ENCODE peak calls at places on chromosomes 1 and 21, in nine cellular contexts. X is tibial nerve, D is body of pancreas, N is HepG2, Z is ovary, M is transverse colon, S is upper lobe of left lung, U is IMR-90, C is right lobe of liver. T is an unnamed sample.

GRCh38 chr1:3771108-3772026 is 1.2 kb upstream of the SMIM1 start:
- DNase-seq in X (no peak), D (no peak), N (peak; percentile 85), Z (peak; percentile 75), M (no peak), S (no peak), U (no peak), C (no peak), T (no peak)

GRCh38 chr1:65149391-65149729 is 1.4 kb downstream of the AK4 start:
- DNase-seq in X (no peak), D (no peak), N (no peak), Z (no peak), M (no peak), S (no peak), U (no peak), C (no peak), T (no peak)

GRCh38 chr1:6471969-6472368 is 6.0 kb upstream of the TNFRSF25 start:
- DNase-seq in X (no peak), D (no peak), N (no peak), Z (no peak), M (peak; percentile 89), S (peak; percentile 89), U (no peak), C (peak; percentile 86), T (peak; percentile 35)

GRCh38 chr1:182761396-182762395 is 27.9 kb upstream of the NPL start:
- DNase-seq in X (no peak), D (no peak), N (no peak), Z (no peak), M (no peak), S (no peak), U (peak; percentile 17), C (no peak), T (no peak)

GRCh38 chr1:236128646-236129178 is 13.6 kb upstream of the GPR137B start:
- DNase-seq in X (no peak), D (no peak), N (no peak), Z (no peak), M (no peak), S (no peak), U (peak; percentile 11), C (no peak), T (no peak)

GRCh38 chr21:26280715-26281310 is 110.2 kb upstream of the APP start:
- DNase-seq in X (no peak), D (no peak), N (no peak), Z (no peak), M (no peak), S (no peak), U (no peak), C (no peak), T (no peak)

GRCh38 chr1:12397426-12398134 is 167.8 kb downstream of the VPS13D start:
- DNase-seq in X (no peak), D (no peak), N (no peak), Z (no peak), M (no peak), S (no peak), U (no peak), C (no peak), T (no peak)

GRCh38 chr1:234488954-234489691 is 10.1 kb upstream of the TARBP1 start:
- DNase-seq in X (no peak), D (no peak), N (no peak), Z (no peak), M (no peak), S (peak; percentile 51), U (no peak), C (no peak), T (no peak)

GRCh38 chr1:164772635-164773034 is 213.7 kb downstream of the PBX1 start:
- DNase-seq in X (no peak), D (peak; percentile 72), N (no peak), Z (no peak), M (peak; percentile 65), S (peak; percentile 90), U (peak; percentile 97), C (peak; percentile 23), T (peak; percentile 74)

GRCh38 chr1:201260648-201261311 is 22.5 kb upstream of the PKP1 start:
- DNase-seq in X (no peak), D (no peak), N (no peak), Z (no peak), M (no peak), S (no peak), U (no peak), C (no peak), T (no peak)

GRCh38 chr1:24898152-24898908 is 31.7 kb downstream of the RUNX3 start:
- DNase-seq in X (no peak), D (peak; percentile 43), N (no peak), Z (peak; percentile 34), M (peak; percentile 77), S (peak; percentile 68), U (peak; percentile 12), C (peak; percentile 62), T (no peak)

GRCh38 chr1:87591492-87591891 is 262.8 kb downstream of the LMO4 start:
- DNase-seq in X (no peak), D (no peak), N (no peak), Z (no peak), M (no peak), S (no peak), U (no peak), C (no peak), T (no peak)

GRCh38 chr1:87594736-87595383 is 266.2 kb downstream of the LMO4 start:
- DNase-seq in X (no peak), D (no peak), N (no peak), Z (no peak), M (no peak), S (no peak), U (no peak), C (no peak), T (no peak)

GRCh38 chr1:87588445-87588844 is 259.8 kb downstream of the LMO4 start:
- DNase-seq in X (no peak), D (no peak), N (no peak), Z (no peak), M (no peak), S (no peak), U (peak; percentile 63), C (no peak), T (no peak)

GRCh38 chr1:87595384-87595781 is 266.7 kb downstream of the LMO4 start:
- DNase-seq in X (no peak), D (no peak), N (no peak), Z (no peak), M (no peak), S (no peak), U (no peak), C (no peak), T (no peak)

DNA sequence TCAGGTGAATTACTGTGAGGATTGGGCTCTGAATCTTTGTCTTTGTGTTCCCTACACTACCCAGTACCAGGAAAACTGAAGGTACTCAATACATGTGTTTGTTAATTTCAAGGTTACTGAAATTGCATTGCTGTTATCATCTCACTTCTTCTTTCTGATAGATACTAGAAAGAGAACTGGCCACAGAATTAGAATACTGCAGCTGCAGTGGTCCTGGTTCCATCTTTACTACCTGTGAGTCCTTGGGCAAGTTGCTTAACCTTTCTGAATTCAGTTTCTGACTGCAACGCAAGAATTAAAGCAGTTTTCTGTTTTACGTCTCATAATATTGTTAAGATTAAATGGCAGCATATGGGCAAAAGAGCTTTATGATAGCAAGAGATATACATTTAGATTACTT is 263.5 kb downstream of the LMO4 start:
- DNase-seq in X (no peak), D (no peak), N (no peak), Z (no peak), M (no peak), S (no peak), U (no peak), C (no peak), T (no peak)
- H3K4me1 ChIP-seq in X (no peaks in the 10 kb centered on the region), D (no peaks in the 10 kb centered on the region), N (no peaks in the 10 kb centered on the region), Z (peaks cover 2% of the 10 kb centered on the region), M (peaks cover 15% of the 10 kb centered on the region), S (peaks cover 6% of the 10 kb centered on the region), U (peaks cover 6% of the 10 kb centered on the region), C (no peaks in the 10 kb centered on the region), T (no peaks in the 10 kb centered on the region)

GRCh38 chr1:206116873-206117150 is 376 bp downstream of the AVPR1B start:
- DNase-seq in X (no peak), D (no peak), N (no peak), Z (no peak), M (no peak), S (no peak), U (no peak), C (no peak), T (no peak)
- H3K4me3 ChIP-seq in X (peak overlapping the region; percentile 30), D (no peak overlapping the region), N (peak overlapping the region; percentile 56), Z (no peak overlapping the region), M (no peak overlapping the region), S (no peak overlapping the region), U (no peak overlapping the region), C (peak overlapping the region; percentile 40), T (peak overlapping the region; percentile 28)

GRCh38 chr1:244971524-244972216 is 107.3 kb upstream of the HNRNPU start:
- DNase-seq in X (no peak), D (no peak), N (peak; percentile 5), Z (no peak), M (no peak), S (no peak), U (no peak), C (no peak), T (no peak)

GRCh38 chr1:244970236-244970652 is 105.9 kb upstream of the HNRNPU start:
- DNase-seq in X (peak; percentile 48), D (peak; percentile 79), N (peak; percentile 77), Z (peak; percentile 88), M (no peak), S (peak; percentile 74), U (peak; percentile 54), C (no peak), T (no peak)

GRCh38 chr1:244968431-244968830 is 104.1 kb upstream of the HNRNPU start:
- DNase-seq in X (no peak), D (no peak), N (no peak), Z (peak; percentile 41), M (no peak), S (no peak), U (no peak), C (peak; percentile 23), T (no peak)

GRCh38 chr1:244970661-244971523 is 106.5 kb upstream of the HNRNPU start:
- DNase-seq in X (peak; percentile 90), D (peak; percentile 95), N (peak; percentile 91), Z (peak; percentile 94), M (peak; percentile 93), S (peak; percentile 94), U (peak; percentile 95), C (peak; percentile 94), T (peak; percentile 93)

GRCh38 chr1:244969355-244970235 is 105.3 kb upstream of the HNRNPU start:
- DNase-seq in X (peak; percentile 62), D (peak; percentile 83), N (peak; percentile 77), Z (peak; percentile 85), M (peak; percentile 77), S (peak; percentile 73), U (peak; percentile 82), C (peak; percentile 79), T (peak; percentile 63)
- TF ChIP-seq POLR2A in X (peak; percentile 44), D (peak; percentile 78), N (peak; percentile 68), Z (peak; percentile 85), M (peak; percentile 94), S (no peak), U (peak; percentile 80), C (peak; percentile 89), T (peak; percentile 48)

DNA sequence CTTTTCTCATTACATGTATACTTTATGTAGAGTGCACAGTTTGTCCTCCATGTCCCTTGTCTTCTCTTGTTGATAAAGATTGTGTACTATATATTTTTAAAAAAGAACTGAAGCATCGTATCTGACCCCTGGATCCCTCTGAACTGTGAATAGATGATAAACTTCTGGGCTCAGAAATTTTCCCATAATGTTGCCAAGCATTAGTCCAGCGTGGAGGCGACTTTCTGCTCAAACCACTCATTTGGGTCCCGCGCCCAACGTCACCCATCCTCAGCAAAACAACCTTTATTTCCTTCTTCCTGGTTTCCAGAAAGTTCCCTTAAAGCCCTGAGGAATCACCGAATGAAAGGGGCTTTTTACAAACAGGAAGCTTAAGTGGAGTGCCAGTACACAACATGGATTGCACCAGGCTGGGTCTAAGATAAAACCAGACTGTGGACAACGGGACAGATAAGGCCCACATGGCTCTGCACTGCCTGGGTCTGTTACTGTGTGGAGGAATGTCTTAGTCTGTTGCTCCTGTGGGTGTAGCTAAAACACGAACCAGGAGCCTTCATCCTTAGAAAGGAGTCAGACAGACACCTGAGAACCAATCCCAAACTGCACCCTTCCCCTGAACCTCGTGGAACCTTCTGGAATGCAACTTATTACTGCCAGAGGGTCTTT is 15.6 kb downstream of the EVA1C start:
- DNase-seq in X (no peak), D (no peak), N (no peak), Z (no peak), M (no peak), S (no peak), U (no peak), C (no peak), T (no peak)
- H3K4me1 ChIP-seq in X (no peaks in the 10 kb centered on the region), D (peaks cover 9% of the 10 kb centered on the region), N (peaks cover 31% of the 10 kb centered on the region), Z (no peaks in the 10 kb centered on the region), M (no peaks in the 10 kb centered on the region), S (peaks cover 6% of the 10 kb centered on the region), U (peaks cover 12% of the 10 kb centered on the region), C (no peaks in the 10 kb centered on the region), T (no peaks in the 10 kb centered on the region)